ENCODE peak calls at places on chromosomes 16 and 17, in six cellular contexts. I is esophagus squamous epithelium, D is ovary, F is prostate gland, C is upper lobe of left lung, N is heart left ventricle. H is an unnamed sample.
A peak's percentile ranks its signal among the peaks of the same experiment; 100 is the strongest.

GRCh38 chr16:54862529-54862928 is 68.1 kb upstream of the IRX5 start:
- DNase-seq in C (no peak), N (peak; percentile 50), F (no peak), I (no peak), D (no peak), H (no peak)

GRCh38 chr17:81552244-81553017 is at the start of gene FAAP100:
- DNase-seq in C (peak; percentile 97), N (peak; percentile 85), D (peak; percentile 69), I (no peak), F (peak; percentile 67), H (peak; percentile 84)

GRCh38 chr17:46768540-46768870 is 50.0 kb downstream of the WNT3 start:
- DNase-seq in D (no peak), N (no peak), C (no peak), F (no peak), I (no peak), H (peak; percentile 21)

GRCh38 chr16:75109732-75110243 is 6.8 kb downstream of the LDHD start:
- DNase-seq in N (peak; percentile 92), C (peak; percentile 51), D (no peak), I (no peak), F (no peak), H (peak; percentile 69)

GRCh38 chr17:37779554-37779953 is 34.7 kb upstream of the HNF1B start:
- DNase-seq in C (no peak), D (no peak), F (no peak), I (no peak), N (no peak), H (no peak)

GRCh38 chr17:32962320-32962707 is 29.3 kb upstream of the SPACA3 start:
- DNase-seq in I (no peak), C (no peak), F (no peak), D (no peak), N (no peak), H (no peak)

GRCh38 chr17:76469076-76469990 is 1.9 kb downstream of the AANAT start:
- DNase-seq in N (no peak), D (no peak), I (no peak), F (no peak), C (peak; percentile 83), H (no peak)

GRCh38 chr17:66135219-66135618 is 56.7 kb downstream of the CEP112 start:
- DNase-seq in N (no peak), F (no peak), D (no peak), I (no peak), C (no peak), H (no peak)

GRCh38 chr17:36935681-36936454 is 1.4 kb upstream of the LHX1 start:
- DNase-seq in F (no peak), N (no peak), D (no peak), I (no peak), C (peak; percentile 85), H (no peak)

GRCh38 chr17:29483503-29483902 is 83.3 kb downstream of the ABHD15 start:
- DNase-seq in I (no peak), C (no peak), F (no peak), N (no peak), D (no peak), H (no peak)

GRCh38 chr17:16363749-16364536 is 10.7 kb upstream of the CENPV start:
- DNase-seq in F (peak; percentile 70), N (peak; percentile 66), I (no peak), C (no peak), D (peak; percentile 51), H (peak; percentile 84)

GRCh38 chr17:6596941-6597340 is 40.6 kb upstream of the PITPNM3 start:
- DNase-seq in C (no peak), F (no peak), N (no peak), D (no peak), I (no peak), H (no peak)

GRCh38 chr16:84177740-84178070 is 9.2 kb downstream of the TAF1C start:
- DNase-seq in C (no peak), D (no peak), F (no peak), I (no peak), N (no peak), H (no peak)

GRCh38 chr17:32355649-32356377 is 5.9 kb downstream of the ZNF207 start:
- DNase-seq in D (no peak), C (no peak), N (no peak), F (no peak), I (no peak), H (no peak)

GRCh38 chr17:66507103-66507923 is 204.9 kb downstream of the PRKCA start:
- DNase-seq in N (no peak), C (no peak), I (no peak), F (peak; percentile 41), D (peak; percentile 40), H (no peak)

GRCh38 chr16:90022209-90023077 is 3.2 kb upstream of the DBNDD1 start:
- DNase-seq in I (no peak), F (peak; percentile 90), N (peak; percentile 96), C (peak; percentile 98), D (peak; percentile 92), H (peak; percentile 95)
- H3K9me3 ChIP-seq in I (no peaks in the 10 kb centered on the region), F (no peaks in the 10 kb centered on the region), N (no peaks in the 10 kb centered on the region), C (no peaks in the 10 kb centered on the region), D (no peaks in the 10 kb centered on the region), H (no peaks in the 10 kb centered on the region)

DNA sequence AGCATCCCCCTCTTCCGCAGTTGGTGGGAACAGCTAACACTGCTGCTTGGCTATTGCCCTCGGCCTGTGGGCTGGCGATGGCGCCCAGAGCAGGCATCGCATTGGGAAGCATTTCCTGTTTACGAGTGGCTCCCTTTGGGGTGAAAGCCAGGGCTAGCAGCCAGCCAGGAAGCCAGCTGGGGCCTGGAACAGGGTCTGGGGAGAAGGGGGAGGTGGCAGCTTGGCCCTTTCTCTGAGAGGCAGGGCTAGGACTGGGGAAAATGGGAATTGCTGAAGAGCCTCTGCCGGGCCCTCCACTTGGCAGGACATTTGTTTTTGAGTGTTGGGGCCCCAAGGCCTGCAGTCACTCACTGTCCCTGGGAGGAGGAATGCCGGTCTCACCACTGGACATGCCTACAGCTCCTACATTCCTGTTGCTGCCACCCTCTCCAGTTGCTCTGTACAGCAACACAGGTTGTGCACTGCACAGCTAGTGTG is 2.5 kb upstream of the MTSS2 start:
- DNase-seq in D (peak; percentile 85), N (peak; percentile 79), C (peak; percentile 83), I (no peak), F (peak; percentile 63), H (peak; percentile 57)
- H3K4me1 ChIP-seq in D (peaks cover 64% of the 10 kb centered on the region), N (peaks cover 86% of the 10 kb centered on the region), C (peaks cover 91% of the 10 kb centered on the region), I (peaks cover 76% of the 10 kb centered on the region), F (peaks cover 28% of the 10 kb centered on the region), H (peaks cover 85% of the 10 kb centered on the region)

GRCh38 chr16:11255737-11256656 is at the start of gene SOCS1:
- DNase-seq in F (peak; percentile 86), N (peak; percentile 89), I (no peak), D (peak; percentile 85), C (peak; percentile 98), H (peak; percentile 89)
- TF ChIP-seq POLR2A in F (peak; percentile 87), N (peak; percentile 97), I (no peak), D (peak; percentile 94), C (peak; percentile 99), H (no peak)

DNA sequence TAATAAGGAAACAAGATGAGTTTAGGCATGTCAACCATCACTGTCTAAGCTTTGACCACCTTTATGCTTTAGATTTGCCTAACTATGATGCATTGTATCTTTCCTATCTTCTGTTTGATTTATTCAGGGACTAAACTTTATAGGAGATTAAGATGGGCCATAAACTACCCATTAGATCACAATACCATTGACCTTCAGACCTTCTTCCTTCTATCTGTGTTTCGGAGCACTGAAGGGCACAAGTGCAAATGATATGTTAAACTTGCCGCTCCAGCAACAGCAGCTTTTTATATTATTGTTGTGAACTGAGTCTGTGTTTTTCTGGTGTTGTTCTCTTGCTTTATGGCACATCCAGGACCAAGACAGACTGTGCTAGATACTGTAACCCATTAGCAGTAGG is 16.6 kb upstream of the ALDH3A2 start:
- DNase-seq in C (no peak), D (no peak), F (no peak), N (no peak), I (no peak), H (no peak)
- H3K9me3 ChIP-seq in C (no peaks in the 10 kb centered on the region), D (no peaks in the 10 kb centered on the region), F (no peaks in the 10 kb centered on the region), N (no peaks in the 10 kb centered on the region), I (no peaks in the 10 kb centered on the region), H (no peaks in the 10 kb centered on the region)

H was measured in stomach.